ENCODE peak calls at places on chromosomes 13 and 19, in nine cellular contexts. F is B cell; Y is stimulated activated CD8-positive, alpha-beta memory T cell treated with anti-CD3 and anti-CD28 coated beads, Interleukin-12 subunit alpha, Interleukin-12 subunit beta, amount 100 ng/mL, for 4 hours; A is fibroblast of villous mesenchyme; M is DMS 273 treated with DMSO at 0.1 percent for 48 hours; N is ascending aorta; V is NCI-H460; X is ELF-1; T is heart left ventricle. G is an unnamed sample.

GRCh38 chr13:103640617-103641016 is 574.4 kb upstream of the SLC10A2 start:
- DNase-seq in N (no peak), X (no peak), A (no peak), T (no peak), F (no peak), V (no peak), M (no peak), Y (no peak), G (no peak)

GRCh38 chr13:95298971-95299627 is 2.2 kb downstream of the ABCC4 start:
- DNase-seq in V (no peak), F (no peak), M (no peak), N (no peak), A (peak; percentile 79), X (no peak), T (no peak), Y (no peak), G (no peak)

GRCh38 chr13:42039457-42039945 is 8.9 kb upstream of the DGKH start:
- DNase-seq in M (no peak), T (no peak), Y (no peak), X (peak; percentile 15), N (peak; percentile 65), A (no peak), F (peak; percentile 12), V (no peak), G (no peak)

GRCh38 chr19:17061691-17062090 is 13.6 kb downstream of the HAUS8 start:
- DNase-seq in V (no peak), A (no peak), F (no peak), T (no peak), M (no peak), Y (no peak), N (no peak), X (no peak), G (no peak)

GRCh38 chr19:7670150-7670784 is 1.4 kb downstream of the RETN start:
- DNase-seq in Y (no peak), T (no peak), A (no peak), F (peak; percentile 38), N (no peak), X (no peak), M (no peak), V (no peak), G (no peak)

GRCh38 chr19:47434088-47434487 is 14.8 kb upstream of the MEIS3 start:
- DNase-seq in T (no peak), F (no peak), V (no peak), Y (no peak), N (no peak), M (no peak), A (no peak), X (no peak), G (no peak)

GRCh38 chr13:23289917-23290357 is 109.2 kb downstream of the SGCG start:
- DNase-seq in X (no peak), F (no peak), V (no peak), A (peak; percentile 23), T (peak; percentile 32), Y (no peak), M (no peak), N (no peak), G (no peak)

GRCh38 chr19:15320118-15320517 is 12.2 kb downstream of the BRD4 start:
- DNase-seq in M (no peak), F (no peak), V (no peak), A (peak; percentile 69), X (no peak), Y (no peak), T (no peak), N (no peak), G (no peak)

GRCh38 chr13:98222816-98223215 is 45.7 kb upstream of the RNF113B start:
- DNase-seq in T (no peak), N (no peak), V (no peak), X (no peak), F (no peak), Y (no peak), A (no peak), M (no peak), G (no peak)

GRCh38 chr13:46475586-46475991 is 77.4 kb upstream of the LRCH1 start:
- DNase-seq in X (no peak), M (no peak), Y (no peak), V (no peak), T (no peak), N (no peak), F (no peak), A (peak; percentile 88), G (no peak)

GRCh38 chr19:42114412-42114811 is 17.8 kb downstream of the POU2F2 start:
- DNase-seq in X (peak; percentile 18), N (no peak), V (no peak), Y (no peak), F (peak; percentile 71), M (no peak), A (no peak), T (no peak), G (no peak)

GRCh38 chr13:105846923-105847322 is 688.5 kb downstream of the EFNB2 start:
- DNase-seq in N (no peak), F (no peak), X (no peak), A (no peak), T (no peak), Y (no peak), V (no peak), M (no peak), G (no peak)

G was measured in activated T-helper 9 cell treated with anti-CD3 and anti-CD28 coated beads, Interleukin-2, amount 50 U/mL, for 16 hours.